ENCODE peak calls at places on chromosomes 1 and 21, in ten cellular contexts. C is HCT116, W is prostate gland, L is A549, Q is heart left ventricle, A is body of pancreas, Z is H1, I is testis, D is adrenal gland, U is lower leg skin. M is an unnamed sample.

GRCh38 chr1:234500269-234500668 is 21.3 kb upstream of the TARBP1 start:
- DNase-seq in A (no peak), D (no peak), W (no peak), L (no peak), C (no peak), I (no peak), Q (no peak), U (no peak), Z (no peak), M (peak; percentile 24)

GRCh38 chr1:83998205-83998598 is 730 bp downstream of the TTLL7 start:
- DNase-seq in C (no peak), A (no peak), Z (no peak), L (no peak), I (no peak), W (no peak), D (no peak), U (no peak), Q (no peak), M (no peak)

GRCh38 chr21:32392299-32392879 is 423 bp downstream of the URB1 start:
- DNase-seq in W (no peak), U (no peak), D (no peak), C (no peak), L (no peak), Q (no peak), Z (no peak), I (no peak), A (no peak), M (no peak)

GRCh38 chr1:41537257-41537656 is 52.8 kb upstream of the EDN2 start:
- DNase-seq in D (no peak), C (no peak), A (no peak), Z (no peak), W (no peak), I (no peak), U (peak; percentile 34), Q (no peak), L (no peak), M (no peak)

GRCh38 chr1:188937965-188938551 is 1539.6 kb downstream of the BRINP3 start:
- DNase-seq in Q (no peak), L (no peak), C (peak; percentile 26), D (no peak), A (no peak), Z (no peak), W (no peak), I (no peak), U (no peak), M (no peak)

GRCh38 chr21:41065539-41065938 is 102.4 kb upstream of the BACE2 start:
- DNase-seq in A (no peak), U (no peak), I (no peak), Z (no peak), W (no peak), Q (no peak), D (no peak), C (no peak), L (no peak), M (no peak)

GRCh38 chr21:34885636-34886553 is 163.2 kb downstream of the RUNX1 start:
- DNase-seq in L (no peak), D (no peak), A (no peak), C (no peak), W (no peak), I (peak; percentile 40), U (no peak), Q (no peak), Z (peak; percentile 55), M (peak; percentile 72)

GRCh38 chr1:23556661-23557470 is 2.4 kb downstream of the ID3 start:
- DNase-seq in I (no peak), W (no peak), U (no peak), Q (no peak), A (peak; percentile 62), C (peak; percentile 44), D (no peak), Z (no peak), L (peak; percentile 65), M (peak; percentile 64)

GRCh38 chr21:45499201-45499750 is 43.0 kb downstream of the SLC19A1 start:
- DNase-seq in I (no peak), U (peak; percentile 81), C (no peak), L (no peak), Q (peak; percentile 12), A (no peak), D (no peak), W (no peak), Z (no peak), M (no peak)

GRCh38 chr1:9155879-9156278 is 27.0 kb upstream of the GPR157 start:
- DNase-seq in L (no peak), D (no peak), Z (no peak), W (no peak), Q (peak; percentile 0), C (no peak), A (no peak), I (no peak), U (no peak), M (no peak)

GRCh38 chr1:227884370-227885134 is 63.2 kb downstream of the WNT9A start:
- DNase-seq in D (peak; percentile 29), I (no peak), L (no peak), U (peak; percentile 79), Z (no peak), W (no peak), C (no peak), A (peak; percentile 7), Q (peak; percentile 22), M (no peak)

GRCh38 chr1:85135456-85135798 is 65.4 kb downstream of the SYDE2 start:
- DNase-seq in U (no peak), W (no peak), Z (no peak), A (no peak), I (no peak), D (no peak), C (no peak), Q (no peak), L (no peak), M (no peak)

DNA sequence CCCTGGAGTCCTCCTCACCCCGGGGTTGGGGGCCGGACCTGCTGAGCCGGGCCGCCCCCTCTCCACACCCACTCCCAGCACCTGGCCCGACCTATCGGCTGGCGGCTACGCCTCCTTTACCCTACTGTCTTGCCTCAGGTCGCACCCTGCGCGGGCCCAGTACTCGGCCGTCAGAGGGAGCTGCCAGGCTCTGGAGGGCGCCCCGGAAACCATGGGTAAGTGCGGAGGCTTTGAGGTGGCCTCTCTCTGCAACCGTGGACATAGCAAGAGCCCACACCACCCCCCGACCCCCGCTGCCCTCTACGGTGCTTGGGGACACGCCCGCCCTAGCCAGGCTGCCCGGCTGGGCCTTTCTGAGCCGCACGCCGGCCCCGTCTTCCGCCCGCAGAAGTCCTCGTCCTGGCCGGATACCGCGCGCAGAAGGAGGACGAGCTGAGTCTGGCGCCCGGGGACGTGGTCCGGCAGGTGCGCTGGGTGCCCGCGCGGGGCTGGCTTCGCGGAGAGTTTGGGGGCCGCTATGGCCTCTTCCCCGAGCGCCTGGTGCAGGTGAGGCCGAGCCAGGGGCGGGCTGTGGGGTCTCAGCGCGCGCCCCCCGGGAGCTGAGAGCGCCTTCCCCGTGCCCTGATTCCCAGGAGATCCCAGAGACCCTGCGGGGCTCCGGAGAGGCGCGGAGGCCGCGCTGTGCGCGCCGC is at the start of gene SH3D21:
- DNase-seq in C (no peak), Z (peak; percentile 84), I (peak; percentile 68), Q (peak; percentile 52), W (peak; percentile 71), A (peak; percentile 50), U (peak; percentile 92), L (no peak), D (peak; percentile 74), M (peak; percentile 82)
- TF ChIP-seq CTCF in C (no peak), Z (no peak), I (no peak), Q (no peak), W (peak; percentile 24), A (no peak), U (no peak), L (peak; percentile 12), D (peak; percentile 1), M (no peak)

GRCh38 chr1:37485902-37486679 is 11.7 kb downstream of the ZC3H12A start:
- DNase-seq in W (no peak), Z (no peak), D (peak; percentile 65), L (no peak), I (no peak), C (no peak), U (peak; percentile 81), A (no peak), Q (no peak), M (no peak)

GRCh38 chr1:37487619-37487984 is 13.2 kb downstream of the ZC3H12A start:
- DNase-seq in W (no peak), Q (no peak), D (no peak), A (no peak), I (no peak), L (no peak), U (no peak), C (no peak), Z (no peak), M (no peak)

GRCh38 chr1:37483785-37484184 is 9.4 kb downstream of the ZC3H12A start:
- DNase-seq in Q (no peak), A (no peak), I (no peak), Z (no peak), W (no peak), D (peak; percentile 64), C (no peak), L (no peak), U (peak; percentile 82), M (no peak)

GRCh38 chr1:37484325-37485051 is 10.1 kb downstream of the ZC3H12A start:
- DNase-seq in W (no peak), A (peak; percentile 52), Q (no peak), Z (no peak), L (no peak), C (no peak), I (no peak), D (peak; percentile 78), U (peak; percentile 78), M (no peak)

GRCh38 chr1:37486680-37487618 is 12.6 kb downstream of the ZC3H12A start:
- DNase-seq in A (peak; percentile 83), I (peak; percentile 79), L (peak; percentile 69), W (no peak), D (peak; percentile 91), Z (peak; percentile 97), C (peak; percentile 31), U (peak; percentile 96), Q (peak; percentile 80), M (peak; percentile 81)
- TF ChIP-seq POLR2A in A (no peak), I (no peak), L (no peak), W (no peak), D (no peak), Z (no peak), C (no peak), U (no peak), Q (peak; percentile 22), M (no peak)

GRCh38 chr1:150067184-150068182 is at the start of gene VPS45:
- DNase-seq in I (peak; percentile 92), W (peak; percentile 88), C (peak; percentile 89), Q (peak; percentile 95), A (peak; percentile 88), L (peak; percentile 92), Z (peak; percentile 90), D (peak; percentile 96), U (peak; percentile 98), M (peak; percentile 92)
- TF ChIP-seq CTCF in I (peak; percentile 18), W (no peak), C (no peak), Q (no peak), A (no peak), L (no peak), Z (no peak), D (peak; percentile 44), U (no peak), M (peak; percentile 62)

GRCh38 chr1:204513117-204513716 is 3.0 kb upstream of the MDM4 start:
- DNase-seq in D (no peak), Z (no peak), U (no peak), Q (peak; percentile 49), W (no peak), A (no peak), I (no peak), L (no peak), C (no peak), M (no peak)
- TF ChIP-seq POLR2A in D (no peak), Z (no peak), U (no peak), Q (no peak), W (no peak), A (no peak), I (no peak), L (no peak), C (no peak), M (no peak)